ENCODE peak calls at places on chromosomes 11 and 22, in nine cellular contexts. D is mammary epithelial cell, Z is neuronal stem cell, H is endothelial cell of umbilical vein, I is GM23248, S is HCT116, O is fibroblast of lung, N is mesendoderm, T is MM.1S. G is an unnamed sample.

GRCh38 chr22:37121887-37122591 is 12.5 kb upstream of the TMPRSS6 start:
- DNase-seq in H (peak), N (peak), I (peak), S (no peak), O (no peak), Z (no peak), T (peak), D (peak), G (peak)

GRCh38 chr22:40426671-40427070 is 56.3 kb downstream of the SGSM3 start:
- DNase-seq in Z (no peak), D (no peak), H (peak), T (no peak), O (peak), S (no peak), I (peak), N (no peak), G (peak)

GRCh38 chr11:67059671-67060070 is 3.0 kb downstream of the RHOD start:
- DNase-seq in S (no peak), Z (no peak), N (no peak), D (no peak), I (no peak), T (no peak), H (no peak), O (no peak), G (peak)

GRCh38 chr22:24497879-24498278 is 2.7 kb downstream of the UPB1 start:
- DNase-seq in I (no peak), N (no peak), H (no peak), Z (no peak), O (no peak), S (no peak), D (no peak), T (no peak), G (no peak)

GRCh38 chr22:43001271-43002197 is 13.4 kb downstream of the PACSIN2 start:
- DNase-seq in D (no peak), Z (no peak), N (no peak), H (peak), O (peak), I (peak), S (no peak), T (no peak), G (no peak)

GRCh38 chr11:73980001-73980960 is 2.4 kb downstream of the UCP2 start:
- DNase-seq in T (peak), Z (no peak), D (peak), O (peak), N (peak), I (no peak), H (peak), S (no peak), G (peak)

GRCh38 chr11:128392259-128392658 is 195.1 kb downstream of the ETS1 start:
- DNase-seq in H (no peak), I (no peak), O (no peak), T (peak), S (no peak), N (no peak), D (no peak), Z (no peak), G (no peak)

GRCh38 chr11:125591659-125592304 is 870 bp upstream of the STT3A start:
- DNase-seq in D (peak), N (no peak), S (no peak), H (peak), O (peak), Z (no peak), T (peak), I (peak), G (peak)

GRCh38 chr22:36430863-36431262 is 43.1 kb upstream of the MYH9 start:
- DNase-seq in S (no peak), Z (no peak), O (no peak), I (peak), D (no peak), H (peak), N (no peak), T (no peak), G (peak)

GRCh38 chr22:30635273-30636225 is at the start of gene SLC35E4:
- DNase-seq in O (peak), N (peak), Z (peak), S (peak), D (peak), I (peak), T (peak), H (peak), G (peak)

GRCh38 chr11:7501251-7501650 is 12.5 kb upstream of the PPFIBP2 start:
- DNase-seq in I (no peak), N (peak), T (no peak), H (no peak), D (no peak), Z (no peak), S (no peak), O (no peak), G (no peak)

GRCh38 chr22:36863281-36863680 is 2.5 kb downstream of the NCF4 start:
- DNase-seq in S (no peak), N (no peak), I (no peak), O (no peak), D (no peak), T (no peak), H (no peak), Z (no peak), G (no peak)

GRCh38 chr22:27642104-27642800 is 159.3 kb downstream of the MN1 start:
- DNase-seq in H (no peak), O (no peak), T (no peak), Z (peak), I (no peak), N (no peak), S (no peak), D (no peak), G (no peak)

GRCh38 chr22:17841836-17842235 is 67.6 kb upstream of the BID start:
- DNase-seq in T (no peak), H (no peak), S (no peak), D (no peak), N (no peak), Z (no peak), I (no peak), O (no peak), G (no peak)

GRCh38 chr11:60168306-60168705 is 14.6 kb downstream of the MS4A6A start:
- DNase-seq in O (no peak), D (peak), Z (no peak), N (no peak), H (no peak), S (no peak), I (no peak), T (no peak), G (no peak)

GRCh38 chr11:16989554-16989953 is 24.7 kb downstream of the PLEKHA7 start:
- DNase-seq in Z (no peak), T (no peak), H (no peak), O (no peak), S (no peak), I (no peak), N (no peak), D (no peak), G (no peak)

GRCh38 chr11:79285756-79286155 is 155.1 kb downstream of the TENM4 start:
- DNase-seq in D (no peak), H (no peak), Z (no peak), S (no peak), I (no peak), T (no peak), N (no peak), O (peak), G (no peak)

GRCh38 chr11:297666-298405 is 1.5 kb downstream of the IFITM5 start:
- DNase-seq in Z (no peak), N (no peak), S (no peak), T (no peak), I (peak), H (no peak), O (no peak), D (no peak), G (peak)

GRCh38 chr11:15453211-15453715 is 338.5 kb downstream of the INSC start:
- DNase-seq in I (no peak), S (no peak), T (no peak), H (no peak), Z (no peak), N (no peak), D (no peak), O (no peak), G (no peak)

GRCh38 chr22:31852691-31853370 is 91.5 kb upstream of the YWHAH start:
- DNase-seq in T (no peak), D (no peak), O (peak), H (no peak), N (no peak), S (no peak), Z (no peak), I (peak), G (no peak)

GRCh38 chr11:60658409-60658808 is 41.0 kb upstream of the MS4A8 start:
- DNase-seq in O (no peak), D (no peak), H (no peak), S (no peak), T (no peak), N (no peak), I (no peak), Z (no peak), G (no peak)

GRCh38 chr11:127106142-127106541 is 105.6 kb upstream of the KIRREL3 start:
- DNase-seq in H (no peak), N (peak), S (no peak), T (no peak), O (no peak), Z (peak), I (peak), D (no peak), G (no peak)

GRCh38 chr11:19714093-19714386 is 1.4 kb downstream of the NAV2 start:
- DNase-seq in S (no peak), N (no peak), Z (no peak), H (peak), O (no peak), T (no peak), I (peak), D (no peak), G (no peak)

GRCh38 chr22:27204817-27205216 is 547.4 kb downstream of the MIAT start:
- DNase-seq in T (no peak), S (no peak), N (no peak), D (no peak), I (no peak), Z (no peak), H (no peak), O (no peak), G (no peak)

GRCh38 chr11:120974980-120975379 is 48.9 kb upstream of the TBCEL start:
- DNase-seq in S (no peak), N (peak), I (no peak), H (peak), O (no peak), D (no peak), Z (no peak), T (no peak), G (no peak)

GRCh38 chr11:133907841-133908241 is 48.9 kb downstream of the IGSF9B start:
- DNase-seq in I (no peak), O (no peak), H (no peak), D (no peak), T (no peak), S (no peak), N (no peak), Z (no peak), G (no peak)

GRCh38 chr11:35391922-35392813 is 27.2 kb downstream of the SLC1A2 start:
- DNase-seq in D (peak), O (peak), T (peak), I (peak), H (peak), N (peak), S (peak), Z (peak), G (peak)

GRCh38 chr11:106552694-106553203 is 465.5 kb downstream of the GUCY1A2 start:
- DNase-seq in H (no peak), I (no peak), T (no peak), S (no peak), D (no peak), N (peak), O (no peak), Z (no peak), G (no peak)

GRCh38 chr11:65558002-65558784 is at the start of gene LTBP3:
- DNase-seq in N (peak), D (peak), I (peak), O (peak), H (peak), S (no peak), Z (no peak), T (peak), G (peak)

GRCh38 chr11:13206086-13206640 is 71.4 kb upstream of the BMAL1 start:
- DNase-seq in Z (no peak), H (no peak), I (no peak), N (no peak), S (no peak), T (no peak), D (no peak), O (no peak), G (no peak)

GRCh38 chr11:69293819-69294505 is at the start of gene MYEOV:
- DNase-seq in H (peak), O (peak), N (peak), S (peak), I (peak), D (peak), T (peak), Z (no peak), G (peak)

GRCh38 chr11:11871991-11872401 is 30.2 kb downstream of the USP47 start:
- DNase-seq in H (no peak), N (peak), T (no peak), O (no peak), D (no peak), S (no peak), I (no peak), Z (no peak), G (no peak)

GRCh38 chr22:49240472-49240871 is 587.2 kb downstream of the BRD1 start:
- DNase-seq in D (no peak), T (no peak), H (no peak), Z (no peak), N (no peak), S (no peak), I (no peak), O (no peak), G (no peak)

GRCh38 chr11:83545494-83545893 is 259.3 kb upstream of the CCDC90B start:
- DNase-seq in S (no peak), Z (no peak), T (no peak), I (no peak), O (no peak), N (no peak), D (no peak), H (no peak), G (no peak)

GRCh38 chr11:83554896-83555295 is 268.7 kb upstream of the CCDC90B start:
- DNase-seq in Z (no peak), T (no peak), S (no peak), O (no peak), D (no peak), I (no peak), H (no peak), N (no peak), G (no peak)

GRCh38 chr11:83546371-83546770 is 260.2 kb upstream of the CCDC90B start:
- DNase-seq in I (no peak), Z (no peak), O (no peak), T (no peak), H (no peak), S (no peak), D (no peak), N (no peak), G (no peak)

GRCh38 chr11:83545911-83546310 is 259.7 kb upstream of the CCDC90B start:
- DNase-seq in D (no peak), Z (no peak), N (no peak), H (no peak), S (no peak), O (no peak), I (no peak), T (no peak), G (no peak)

DNA sequence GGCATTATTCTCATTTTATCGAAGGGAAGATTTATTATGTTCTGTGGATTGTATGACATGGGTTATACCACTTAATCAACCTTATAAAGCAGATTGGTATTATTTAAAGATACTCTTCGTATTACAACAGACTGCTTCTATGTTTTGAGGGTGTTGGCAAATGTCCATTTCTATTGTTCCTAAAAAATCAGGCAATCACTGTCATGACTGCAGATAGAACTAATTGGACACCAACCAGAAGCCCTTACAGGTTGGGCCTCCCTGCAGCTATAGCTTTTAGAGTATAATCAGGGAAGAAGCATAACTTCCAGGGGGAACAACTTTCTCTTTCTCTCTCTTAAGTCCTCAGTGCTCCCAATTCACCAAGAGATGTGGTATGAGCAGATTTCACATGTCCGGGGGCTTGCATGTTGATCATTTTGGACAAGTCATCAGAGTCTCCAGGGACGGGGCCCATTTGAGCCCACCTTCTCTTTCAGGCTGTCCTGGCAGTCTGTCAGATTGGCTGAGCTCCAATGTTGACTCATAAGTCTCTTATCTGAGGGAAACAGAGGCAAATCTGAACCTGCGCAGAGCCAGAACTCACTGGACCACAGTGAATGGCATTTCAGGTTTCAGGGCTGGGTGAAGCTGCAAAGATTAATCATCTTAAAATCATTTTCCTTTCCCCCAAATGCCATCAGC is 264.0 kb upstream of the CCDC90B start:
- DNase-seq in D (no peak), Z (no peak), T (no peak), I (no peak), H (no peak), N (no peak), O (no peak), S (no peak), G (no peak)
- H3K4me2 ChIP-seq in D (no peak), Z (no peak), T (no peak), I (no peak), H (no peak), N (no peak), O (no peak), S (no peak), G (no peak)

DNA sequence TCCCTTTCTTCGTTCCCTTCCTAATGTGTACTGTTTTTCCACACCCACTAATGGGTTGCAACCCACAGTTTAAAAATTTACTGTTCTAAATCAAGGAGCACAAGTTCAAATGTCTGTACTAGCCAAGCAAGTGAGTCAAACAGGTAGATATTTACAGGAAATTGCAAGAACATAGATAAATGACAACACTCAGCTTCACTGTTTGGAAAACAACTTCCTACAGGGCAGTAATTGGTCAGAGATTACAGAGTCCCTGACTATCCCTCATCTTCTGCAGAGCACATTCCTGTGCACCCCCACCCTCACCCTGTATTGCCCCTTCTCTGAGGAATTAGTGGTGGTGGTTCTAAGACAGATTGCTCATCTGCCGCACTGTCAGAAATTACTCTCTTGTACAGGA is 1.9 kb downstream of the SERPING1 start:
- DNase-seq in I (no peak), Z (no peak), T (no peak), D (no peak), S (no peak), N (peak), H (no peak), O (peak), G (peak)
- H3K4me3 ChIP-seq in I (peak), Z (no peak), T (no peak), D (no peak), S (no peak), N (no peak), H (no peak), O (peak), G (peak)

GRCh38 chr22:46425011-46425410 is 89.5 kb downstream of the TRMU start:
- DNase-seq in Z (no peak), H (no peak), O (no peak), I (peak), N (no peak), T (no peak), D (peak), S (no peak), G (peak)
- H3K4me2 ChIP-seq in Z (no peak), H (no peak), O (no peak), I (no peak), N (no peak), T (no peak), D (no peak), S (no peak), G (no peak)

GRCh38 chr11:1761110-1761856 is 2.4 kb downstream of the CTSD start:
- DNase-seq in N (no peak), O (no peak), S (no peak), H (no peak), I (no peak), D (no peak), Z (no peak), T (no peak), G (peak)
- H3K4me3 ChIP-seq in N (no peak), O (no peak), S (no peak), H (no peak), I (no peak), D (no peak), Z (no peak), T (no peak), G (no peak)

GRCh38 chr22:45524966-45525365 is 22.3 kb downstream of the FBLN1 start:
- DNase-seq in T (no peak), D (no peak), N (no peak), Z (no peak), H (no peak), O (no peak), S (no peak), I (no peak), G (no peak)

GRCh38 chr22:45526263-45526662 is 23.6 kb downstream of the FBLN1 start:
- DNase-seq in S (no peak), H (no peak), T (no peak), O (peak), N (no peak), Z (no peak), I (peak), D (no peak), G (peak)

GRCh38 chr22:45526768-45527360 is 24.2 kb downstream of the FBLN1 start:
- DNase-seq in S (no peak), D (no peak), N (no peak), H (no peak), Z (no peak), O (peak), I (peak), T (no peak), G (peak)

GRCh38 chr22:45524157-45524556 is 21.5 kb downstream of the FBLN1 start:
- DNase-seq in Z (no peak), T (no peak), S (no peak), H (no peak), D (no peak), O (no peak), I (no peak), N (no peak), G (peak)

DNA sequence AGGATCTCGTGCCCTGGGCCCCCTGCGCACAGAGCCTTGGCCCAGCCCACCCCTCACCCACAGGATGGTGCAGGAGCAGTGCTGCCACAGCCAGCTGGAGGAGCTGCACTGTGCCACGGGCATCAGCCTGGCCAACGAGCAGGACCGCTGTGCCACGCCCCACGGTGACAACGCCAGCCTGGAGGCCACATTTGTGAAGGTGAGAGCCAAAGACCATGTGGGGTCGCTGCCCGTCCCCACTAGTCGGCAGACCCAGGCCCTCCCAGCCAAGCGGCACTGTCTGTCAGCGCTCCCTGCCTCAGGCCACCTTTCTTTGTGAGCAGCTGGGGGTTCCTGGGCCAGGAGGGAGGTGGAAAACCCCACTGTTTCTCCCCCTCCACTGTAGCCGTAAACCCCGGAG is 22.8 kb downstream of the FBLN1 start:
- DNase-seq in H (no peak), T (no peak), I (no peak), O (no peak), Z (no peak), N (no peak), S (no peak), D (no peak), G (no peak)
- H3K4me2 ChIP-seq in H (no peak), T (no peak), I (no peak), O (no peak), Z (no peak), N (no peak), S (no peak), D (no peak), G (no peak)

DNA sequence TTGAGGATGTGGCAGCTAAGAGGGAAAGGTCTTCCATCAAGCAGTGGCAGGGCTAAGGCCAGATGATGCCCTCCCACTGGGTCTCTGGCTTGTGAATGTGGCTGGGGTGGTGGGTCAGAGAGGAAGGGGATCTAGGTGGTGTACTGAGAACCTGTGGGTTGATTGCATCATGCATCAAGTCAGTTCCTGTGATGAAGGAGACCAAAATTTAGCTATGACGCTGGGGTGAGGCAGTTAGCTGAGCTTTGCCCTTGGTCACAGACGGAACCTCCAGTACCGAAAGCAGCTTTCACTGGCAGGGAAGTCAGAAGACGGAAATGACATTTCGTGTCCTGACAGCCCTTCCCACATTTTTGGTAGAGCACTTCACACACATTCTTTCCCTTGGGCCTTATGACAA is 20.7 kb downstream of the ATG16L2 start:
- DNase-seq in T (no peak), Z (no peak), S (no peak), H (no peak), N (no peak), D (no peak), I (no peak), O (no peak), G (peak)
- H3K4me3 ChIP-seq in T (no peak), Z (no peak), S (no peak), H (no peak), N (no peak), D (no peak), I (no peak), O (no peak), G (no peak)